ENCODE peak calls at places on chromosomes 16 and 17, in four cellular contexts. J is heart left ventricle; S is cardiac muscle cell; V is effector memory CD4-positive, alpha-beta T cell. R is an unnamed sample.

GRCh38 chr17:3526491-3526890 is 31.1 kb downstream of the TRPV3 start:
- DNase-seq in V (no peak), S (no peak), J (no peak), R (no peak)

GRCh38 chr17:33438136-33438535 is 145.0 kb upstream of the ASIC2 start:
- DNase-seq in S (peak), V (no peak), J (no peak), R (no peak)

GRCh38 chr17:15954222-15954621 is 9.3 kb downstream of the ADORA2B start:
- DNase-seq in J (no peak), V (no peak), S (peak), R (no peak)

GRCh38 chr16:49674255-49674980 is 181.5 kb downstream of the ZNF423 start:
- DNase-seq in S (no peak), V (no peak), J (no peak), R (no peak)

GRCh38 chr16:81546781-81547180 is 102.2 kb downstream of the CMIP start:
- DNase-seq in S (no peak), V (no peak), J (no peak), R (no peak)

GRCh38 chr16:12485425-12485824 is 318.3 kb downstream of the CPPED1 start:
- DNase-seq in V (no peak), J (no peak), S (no peak), R (no peak)

GRCh38 chr16:28237754-28238357 is 26.1 kb upstream of the XPO6 start:
- DNase-seq in V (no peak), S (no peak), J (no peak), R (no peak)

GRCh38 chr17:42182927-42183734 is 2.1 kb downstream of the HCRT start:
- DNase-seq in J (no peak), S (peak), V (no peak), R (no peak)

GRCh38 chr16:23424292-23424958 is 28.6 kb downstream of the COG7 start:
- DNase-seq in J (no peak), V (no peak), S (no peak), R (no peak)

GRCh38 chr17:72284806-72285205 is 164.0 kb downstream of the SOX9 start:
- DNase-seq in S (no peak), V (no peak), J (no peak), R (no peak)

GRCh38 chr17:66727634-66728570 is 107.0 kb upstream of the CACNG5 start:
- DNase-seq in V (no peak), J (no peak), S (peak), R (no peak)

GRCh38 chr16:72921620-72922019 is 126.3 kb downstream of the ZFHX3 start:
- DNase-seq in S (peak), J (no peak), V (no peak), R (no peak)

GRCh38 chr17:42333053-42333452 is 44.8 kb downstream of the STAT5A start:
- DNase-seq in J (no peak), V (no peak), S (no peak), R (no peak)

GRCh38 chr16:68356249-68356918 is 45.6 kb downstream of the PRMT7 start:
- DNase-seq in V (peak), J (peak), S (no peak), R (no peak)

GRCh38 chr17:73955616-73956015 is 247.9 kb upstream of the RPL38 start:
- DNase-seq in V (no peak), S (no peak), J (no peak), R (no peak)

GRCh38 chr16:8956265-8957060 is 7.2 kb downstream of the USP7 start:
- DNase-seq in S (no peak), J (no peak), V (no peak), R (no peak)
- H3K27ac ChIP-seq in S (no peak), J (no peak), V (no peak), R (no peak)

GRCh38 chr16:89297156-89297869 is 79.8 kb downstream of the ZNF778 start:
- DNase-seq in V (no peak), S (no peak), J (no peak), R (no peak)
- H3K27ac ChIP-seq in V (no peak), S (no peak), J (no peak), R (peak)

DNA sequence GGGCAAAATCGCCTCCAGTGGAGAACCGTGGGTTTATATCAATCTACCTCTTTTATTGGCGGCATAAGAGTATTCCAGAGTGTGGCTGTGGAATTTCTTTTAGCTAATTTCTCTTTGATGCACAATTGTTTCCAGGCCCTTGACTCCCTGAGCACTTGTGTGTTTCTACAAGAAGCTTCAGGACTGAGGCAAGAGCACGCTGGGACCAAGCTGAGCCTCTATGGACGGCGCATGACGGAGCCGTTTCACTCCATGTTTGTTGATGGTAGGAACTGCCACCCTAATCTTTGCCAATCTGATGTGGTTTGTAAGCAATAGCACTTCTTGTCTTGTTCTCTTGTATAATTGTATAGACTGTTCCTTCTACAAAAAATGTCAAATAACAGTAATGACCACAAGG is 11.2 kb upstream of the ANKRD40CL start:
- DNase-seq in J (no peak), V (no peak), S (no peak), R (no peak)
- H3K27ac ChIP-seq in J (no peak), V (no peak), S (no peak), R (no peak)

GRCh38 chr17:67974598-67975066 is 21.6 kb downstream of the C17orf58 start:
- DNase-seq in J (no peak), S (no peak), V (no peak), R (no peak)
- H3K27ac ChIP-seq in J (no peak), S (no peak), V (no peak), R (no peak)

GRCh38 chr17:64627797-64628196 is 34.3 kb downstream of the SMURF2 start:
- DNase-seq in J (no peak), S (no peak), V (no peak), R (no peak)

GRCh38 chr17:64628641-64629040 is 33.5 kb downstream of the SMURF2 start:
- DNase-seq in V (no peak), J (no peak), S (no peak), R (no peak)

GRCh38 chr17:64632606-64633005 is 29.5 kb downstream of the SMURF2 start:
- DNase-seq in V (no peak), J (no peak), S (no peak), R (no peak)

GRCh38 chr17:64632193-64632592 is 29.9 kb downstream of the SMURF2 start:
- DNase-seq in S (no peak), J (no peak), V (no peak), R (no peak)

GRCh38 chr17:64630309-64631223 is 31.5 kb downstream of the SMURF2 start:
- DNase-seq in V (no peak), J (no peak), S (no peak), R (no peak)
- H3K27ac ChIP-seq in V (no peak), J (no peak), S (no peak), R (no peak)

DNA sequence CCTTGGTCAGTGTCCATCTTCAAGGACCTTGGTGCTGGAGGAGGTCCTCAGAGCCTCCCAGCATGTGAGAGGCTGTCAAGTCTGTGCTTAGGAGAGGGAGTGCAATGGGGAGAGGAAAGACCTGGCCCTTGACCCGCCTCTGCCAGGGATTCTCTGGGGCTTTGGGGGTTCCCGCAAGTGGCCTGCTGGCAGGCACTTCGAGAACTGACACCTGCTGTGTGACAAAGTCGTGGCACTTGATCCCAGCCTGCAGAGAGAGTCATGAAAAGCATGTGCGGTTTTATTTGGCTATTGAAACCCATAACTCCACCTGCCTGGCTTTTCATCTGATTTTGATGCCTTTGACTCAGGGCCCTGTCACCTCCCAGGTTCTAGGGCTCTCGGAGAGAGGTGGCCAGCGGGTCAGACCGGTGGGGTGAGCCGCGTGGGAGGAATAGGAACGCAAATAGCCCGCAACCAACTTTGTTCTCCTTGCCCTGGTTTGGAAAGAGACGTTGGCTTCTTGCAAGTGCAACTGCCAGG is 42.8 kb upstream of the GSE1 start:
- DNase-seq in S (no peak), V (no peak), J (no peak), R (no peak)
- H3K27ac ChIP-seq in S (peak), V (no peak), J (no peak), R (no peak)

GRCh38 chr17:17702370-17702769 is 21.1 kb downstream of the RAI1 start:
- DNase-seq in J (no peak), V (no peak), S (no peak), R (no peak)

GRCh38 chr17:17698869-17699351 is 17.7 kb downstream of the RAI1 start:
- DNase-seq in J (no peak), V (no peak), S (no peak), R (no peak)

GRCh38 chr17:17701112-17701511 is 19.9 kb downstream of the RAI1 start:
- DNase-seq in S (no peak), V (no peak), J (no peak), R (no peak)

GRCh38 chr17:17701658-17702057 is 20.4 kb downstream of the RAI1 start:
- DNase-seq in S (no peak), J (no peak), V (no peak), R (no peak)

GRCh38 chr17:17700251-17700969 is 19.2 kb downstream of the RAI1 start:
- DNase-seq in S (no peak), V (no peak), J (no peak), R (no peak)
- H3K27ac ChIP-seq in S (no peak), V (no peak), J (peak), R (peak)

GRCh38 chr17:39618956-39619785 is 7.6 kb upstream of the PPP1R1B start:
- DNase-seq in V (no peak), J (no peak), S (no peak), R (no peak)
- H3K27ac ChIP-seq in V (no peak), J (no peak), S (no peak), R (no peak)